ENCODE peak calls at places on chromosomes 6 and 20, in eight cellular contexts. H, G, V, X, O, Z, E and R are unnamed samples. For H3K4me1, the result is how much of the 10 kb centered on the place peaks cover.

GRCh38 chr6:89520730-89521129 is 87.8 kb downstream of the ANKRD6 start:
- DNase-seq in H (no peak), G (no peak), V (no peak), X (no peak), O (no peak), Z (no peak), E (no peak), R (no peak)

GRCh38 chr6:156190270-156190669 is 586.9 kb upstream of the ARID1B start:
- DNase-seq in H (no peak), G (no peak), V (no peak), X (no peak), O (no peak), Z (no peak), E (no peak), R (peak)

GRCh38 chr6:3844097-3844463 is 5.1 kb upstream of the FAM50B start:
- DNase-seq in H (no peak), G (peak), V (no peak), X (no peak), O (no peak), Z (no peak), E (no peak), R (no peak)

GRCh38 chr20:10034717-10035571 is at the start of gene ANKEF1:
- DNase-seq in H (peak), G (peak), V (peak), X (peak), O (peak), Z (peak), E (peak), R (peak)

GRCh38 chr6:118580585-118581419 is 32.7 kb downstream of the PLN start:
- DNase-seq in H (peak), G (no peak), V (peak), X (peak), O (peak), Z (peak), E (peak), R (peak)

GRCh38 chr20:43942661-43943285 is 28.1 kb downstream of the TOX2 start:
- DNase-seq in H (peak), G (peak), V (no peak), X (no peak), O (no peak), Z (peak), E (no peak), R (peak)

GRCh38 chr20:50844430-50845100 is 49.7 kb downstream of the BCAS4 start:
- DNase-seq in H (peak), G (no peak), V (no peak), X (no peak), O (no peak), Z (no peak), E (no peak), R (no peak)

GRCh38 chr6:143329323-143329722 is 121.2 kb downstream of the ADAT2 start:
- DNase-seq in H (no peak), G (peak), V (no peak), X (no peak), O (no peak), Z (no peak), E (no peak), R (no peak)

GRCh38 chr20:41425180-41425884 is 58.7 kb upstream of the EMILIN3 start:
- DNase-seq in H (no peak), G (no peak), V (no peak), X (no peak), O (no peak), Z (no peak), E (no peak), R (no peak)

GRCh38 chr20:45011108-45011526 is 44.8 kb downstream of the STK4 start:
- DNase-seq in H (peak), G (peak), V (peak), X (peak), O (peak), Z (peak), E (no peak), R (peak)

GRCh38 chr6:142647436-142648389 is 297.3 kb downstream of the HIVEP2 start:
- DNase-seq in H (no peak), G (no peak), V (no peak), X (no peak), O (peak), Z (no peak), E (no peak), R (no peak)

GRCh38 chr20:32019156-32019510 is 8.9 kb downstream of the CCM2L start:
- DNase-seq in H (peak), G (no peak), V (no peak), X (no peak), O (no peak), Z (no peak), E (no peak), R (no peak)

GRCh38 chr20:34109442-34109841 is 2.6 kb downstream of the EIF2S2 start:
- DNase-seq in H (no peak), G (no peak), V (no peak), X (no peak), O (no peak), Z (no peak), E (no peak), R (no peak)
- H3K4me1 ChIP-seq in H (under half), G (under half), V (under half), X (under half), O (under half), Z (half or more), E (under half), R (under half)

DNA sequence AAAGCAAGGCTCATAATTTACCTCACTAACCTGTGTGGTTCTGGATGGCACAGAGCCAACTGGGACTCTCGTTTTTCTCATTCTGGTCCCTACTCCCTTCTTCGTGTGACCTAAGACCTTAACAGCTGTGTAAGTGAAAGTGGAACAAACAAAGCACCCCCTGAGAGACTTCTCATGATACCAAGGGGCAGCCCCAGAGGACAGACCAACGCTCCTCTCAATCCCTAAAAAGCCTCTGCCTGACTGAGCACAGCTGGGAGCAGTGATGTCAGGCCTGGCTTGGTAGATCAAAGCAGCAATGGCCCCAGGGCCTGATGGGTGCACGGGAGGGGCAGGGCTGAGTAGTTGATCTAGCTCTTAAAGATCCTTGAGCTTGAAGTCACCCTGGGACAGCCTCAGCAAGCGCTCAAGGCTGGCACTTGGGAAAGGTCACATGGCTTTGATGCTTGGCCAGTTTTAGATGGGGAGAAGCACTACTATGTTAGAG is 16.2 kb upstream of the TGM2 start:
- DNase-seq in H (no peak), G (peak), V (no peak), X (no peak), O (no peak), Z (no peak), E (no peak), R (no peak)
- H3K27ac ChIP-seq in H (peak), G (peak), V (no peak), X (no peak), O (no peak), Z (no peak), E (no peak), R (no peak)

DNA sequence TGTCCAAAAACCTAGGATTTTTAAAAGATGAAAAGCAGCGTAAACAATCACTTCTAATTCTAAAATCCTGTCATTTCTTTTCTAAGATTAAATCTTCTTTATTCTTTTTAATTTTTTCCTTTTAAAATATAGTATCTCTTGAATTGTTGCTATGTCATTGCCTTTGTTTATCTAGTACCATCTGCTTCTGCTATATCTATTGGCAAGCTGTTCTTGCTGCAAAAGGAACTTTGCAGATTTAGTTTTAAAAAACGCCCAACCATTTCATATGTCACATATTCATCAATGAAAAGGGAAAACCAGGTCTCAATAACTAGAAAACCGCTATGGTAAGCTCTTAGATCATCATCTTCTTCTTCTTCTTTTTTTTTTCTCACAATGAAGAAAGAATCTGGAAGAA is 11.5 kb upstream of the EEF1A1 start:
- DNase-seq in H (no peak), G (no peak), V (no peak), X (no peak), O (no peak), Z (no peak), E (no peak), R (no peak)
- H3K4me1 ChIP-seq in H (under half), G (under half), V (under half), X (under half), O (under half), Z (under half), E (under half), R (under half)

GRCh38 chr6:166595949-166596348 is 9.5 kb upstream of the RAMACL start:
- DNase-seq in H (no peak), G (no peak), V (no peak), X (no peak), O (no peak), Z (no peak), E (no peak), R (no peak)
- H3K27ac ChIP-seq in H (no peak), G (no peak), V (peak), X (no peak), O (no peak), Z (no peak), E (no peak), R (peak)

GRCh38 chr6:168264593-168265335 is 54.8 kb downstream of the DACT2 start:
- DNase-seq in H (no peak), G (no peak), V (no peak), X (peak), O (peak), Z (no peak), E (no peak), R (no peak)
- H3K4me1 ChIP-seq in H (under half), G (under half), V (under half), X (under half), O (under half), Z (under half), E (under half), R (under half)

DNA sequence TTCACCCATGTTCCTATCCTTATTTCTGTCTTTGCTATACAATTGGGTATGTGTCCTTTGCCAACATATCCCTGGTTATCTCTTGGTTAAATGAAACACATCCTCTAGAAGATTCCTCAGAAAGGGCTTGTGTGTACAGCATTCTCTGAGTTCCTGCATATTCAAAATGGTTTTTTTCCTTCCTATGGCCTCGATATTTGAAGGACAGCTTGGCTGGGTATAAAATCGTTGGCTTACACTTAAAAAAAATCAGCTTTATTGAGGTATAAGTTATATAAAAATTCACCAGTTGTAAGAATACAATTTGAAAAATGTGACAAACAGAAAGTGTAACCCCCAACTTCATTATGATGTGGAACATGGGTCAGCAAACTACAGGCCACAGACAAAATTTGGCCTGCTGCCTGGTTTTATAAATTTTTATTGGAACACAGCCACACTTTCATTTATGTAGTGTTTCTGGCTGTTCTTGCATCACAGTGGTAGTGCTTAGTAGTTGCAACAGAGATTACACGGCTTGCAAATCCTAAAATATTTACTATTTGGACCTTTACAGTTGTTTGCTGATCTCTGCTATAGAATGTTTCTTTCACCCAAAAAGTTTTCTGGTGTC is 16.7 kb downstream of the PCMT1 start:
- DNase-seq in H (no peak), G (peak), V (no peak), X (peak), O (no peak), Z (no peak), E (no peak), R (no peak)
- H3K27ac ChIP-seq in H (no peak), G (peak), V (no peak), X (no peak), O (no peak), Z (no peak), E (no peak), R (no peak)

DNA sequence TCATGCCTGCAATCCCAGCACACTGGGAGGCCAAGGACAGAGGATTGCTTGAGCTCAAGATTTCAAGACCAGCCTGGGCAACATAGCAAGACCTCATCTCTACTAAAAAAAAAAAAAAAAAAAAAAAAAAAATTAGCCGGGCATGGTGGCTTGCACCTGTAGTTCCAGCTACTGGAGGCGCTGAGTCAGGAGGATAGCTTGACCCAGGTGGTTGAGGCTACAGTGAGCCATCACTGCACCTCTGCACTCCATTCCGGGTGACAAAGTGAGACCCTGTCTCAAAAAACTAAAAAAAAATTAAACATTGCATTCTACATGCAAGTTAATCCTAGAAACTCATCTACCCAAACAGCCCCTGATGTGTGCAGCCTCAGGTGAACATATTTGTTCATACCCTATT is 7.3 kb upstream of the TRAM2 start:
- DNase-seq in H (no peak), G (no peak), V (no peak), X (no peak), O (no peak), Z (no peak), E (no peak), R (no peak)
- H3K4me1 ChIP-seq in H (under half), G (under half), V (under half), X (under half), O (under half), Z (under half), E (under half), R (under half)